ENCODE peak calls at places on chromosomes 6 and 20, in nine cellular contexts. B is HTR-8/SVneo; W is stimulated activated naive CD8-positive, alpha-beta T cell treated with anti-CD3 and anti-CD28 coated beads, Interleukin-15, amount 100 ng/mL, for 72 hours; S is cardiac fibroblast; D is EH; N is kidney glomerular epithelial cell; C is kidney epithelial cell; L is body of pancreas; Y is MV-4-11. F is an unnamed sample.
A peak's percentile ranks its signal among the peaks of the same experiment; 100 is the strongest.

GRCh38 chr6:42099340-42100028 is 42.9 kb downstream of the C6orf132 start:
- DNase-seq in B (peak; percentile 55), W (no peak), S (peak; percentile 69), D (peak; percentile 46), N (no peak), C (peak; percentile 26), L (peak; percentile 60), Y (no peak), F (peak; percentile 71)

GRCh38 chr6:29926795-29927427 is 15.4 kb upstream of the HLA-A start:
- DNase-seq in B (no peak), W (peak; percentile 79), S (peak; percentile 72), D (peak; percentile 54), N (no peak), C (no peak), L (no peak), Y (peak; percentile 81), F (peak; percentile 36)

GRCh38 chr20:35479798-35480197 is 24.4 kb downstream of the CEP250 start:
- DNase-seq in B (no peak), W (no peak), S (no peak), D (no peak), N (no peak), C (no peak), L (no peak), Y (no peak), F (no peak)

GRCh38 chr20:19368351-19368750 is 155.9 kb downstream of the SLC24A3 start:
- DNase-seq in B (no peak), W (no peak), S (no peak), D (no peak), N (no peak), C (no peak), L (no peak), Y (no peak), F (no peak)

GRCh38 chr6:37110455-37111155 is 59.3 kb upstream of the PIM1 start:
- DNase-seq in B (no peak), W (no peak), S (peak; percentile 61), D (no peak), N (no peak), C (no peak), L (no peak), Y (no peak), F (no peak)

GRCh38 chr20:58467572-58468330 is 47.4 kb downstream of the APCDD1L start:
- DNase-seq in B (no peak), W (no peak), S (no peak), D (no peak), N (no peak), C (no peak), L (no peak), Y (no peak), F (no peak)

GRCh38 chr6:82702574-82702973 is 339.0 kb downstream of the TPBG start:
- DNase-seq in B (no peak), W (no peak), S (no peak), D (no peak), N (peak; percentile 53), C (peak; percentile 12), L (no peak), Y (no peak), F (no peak)

GRCh38 chr20:5608448-5609161 is 141.6 kb upstream of the SHLD1 start:
- DNase-seq in B (no peak), W (no peak), S (peak; percentile 57), D (peak; percentile 35), N (no peak), C (no peak), L (no peak), Y (peak; percentile 56), F (no peak)

GRCh38 chr20:39072653-39073052 is 110.5 kb downstream of the DHX35 start:
- DNase-seq in B (no peak), W (no peak), S (no peak), D (no peak), N (no peak), C (no peak), L (no peak), Y (no peak), F (no peak)

GRCh38 chr6:85192186-85192585 is 257.7 kb upstream of the NT5E start:
- DNase-seq in B (no peak), W (no peak), S (peak; percentile 36), D (peak; percentile 30), N (no peak), C (no peak), L (no peak), Y (no peak), F (peak; percentile 87)

GRCh38 chr6:38973178-38974057 is 75.2 kb upstream of the GLP1R start:
- DNase-seq in B (peak; percentile 26), W (peak; percentile 30), S (peak; percentile 76), D (peak; percentile 55), N (peak; percentile 87), C (peak; percentile 59), L (peak; percentile 34), Y (peak; percentile 54), F (peak; percentile 59)

GRCh38 chr6:112773217-112773616 is 426.1 kb downstream of the RFPL4B start:
- DNase-seq in B (no peak), W (no peak), S (no peak), D (peak; percentile 64), N (peak; percentile 4), C (no peak), L (no peak), Y (no peak), F (peak; percentile 28)

GRCh38 chr6:75333811-75334210 is 49.2 kb upstream of the TMEM30A start:
- DNase-seq in B (no peak), W (no peak), S (peak; percentile 52), D (no peak), N (no peak), C (no peak), L (no peak), Y (no peak), F (no peak)

GRCh38 chr20:59993736-59994484 is 35.7 kb downstream of the CDH26 start:
- DNase-seq in B (no peak), W (no peak), S (no peak), D (no peak), N (no peak), C (no peak), L (no peak), Y (no peak), F (no peak)

GRCh38 chr20:11195169-11195568 is 521.4 kb upstream of the JAG1 start:
- DNase-seq in B (no peak), W (no peak), S (no peak), D (no peak), N (no peak), C (no peak), L (no peak), Y (no peak), F (no peak)

GRCh38 chr20:62178316-62179161 is 4.3 kb upstream of the MTG2 start:
- DNase-seq in B (no peak), W (no peak), S (no peak), D (no peak), N (no peak), C (no peak), L (no peak), Y (no peak), F (no peak)

GRCh38 chr6:36997811-36998722 is 7.4 kb upstream of the FGD2 start:
- DNase-seq in B (no peak), W (no peak), S (no peak), D (no peak), N (no peak), C (no peak), L (peak; percentile 86), Y (no peak), F (no peak)

GRCh38 chr20:55353206-55353605 is 652.1 kb downstream of the CBLN4 start:
- DNase-seq in B (no peak), W (no peak), S (no peak), D (no peak), N (no peak), C (no peak), L (no peak), Y (no peak), F (no peak)

GRCh38 chr6:75098709-75099108 is 107.1 kb downstream of the COL12A1 start:
- DNase-seq in B (peak; percentile 80), W (no peak), S (peak; percentile 95), D (peak; percentile 98), N (peak; percentile 96), C (peak; percentile 90), L (peak; percentile 37), Y (peak; percentile 10), F (peak; percentile 97)

GRCh38 chr6:125363010-125363359 is 61.2 kb upstream of the HDDC2 start:
- DNase-seq in B (peak; percentile 32), W (no peak), S (no peak), D (peak; percentile 58), N (peak; percentile 56), C (peak; percentile 42), L (no peak), Y (no peak), F (peak; percentile 31)